ENCODE peak calls at places on chromosomes 11 and 22, in five cellular contexts. One of them, this sample, is unnamed.

GRCh38 chr11:67345949-67346819 is 7.2 kb downstream of the POLD4 start:
- DNase-seq in sigmoid colon: no peak
- DNase-seq in progenitor cell of endocrine pancreas: no peak
- DNase-seq in dorsolateral prefrontal cortex: no peak
- DNase-seq in nephron progenitor cell: no peak
- DNase-seq in this sample: no peak

GRCh38 chr11:77322506-77322905 is 21.0 kb upstream of the GDPD4 start:
- DNase-seq in dorsolateral prefrontal cortex: peak; percentile 44
- DNase-seq in nephron progenitor cell: no peak
- DNase-seq in progenitor cell of endocrine pancreas: no peak
- DNase-seq in sigmoid colon: no peak
- DNase-seq in this sample: no peak

GRCh38 chr11:64918056-64918455 is 1.0 kb upstream of the ATG2A start:
- DNase-seq in dorsolateral prefrontal cortex: no peak
- DNase-seq in nephron progenitor cell: no peak
- DNase-seq in sigmoid colon: peak; percentile 60
- DNase-seq in progenitor cell of endocrine pancreas: no peak
- DNase-seq in this sample: no peak

GRCh38 chr11:107696140-107696539 is 15.7 kb downstream of the SLN start:
- DNase-seq in nephron progenitor cell: no peak
- DNase-seq in progenitor cell of endocrine pancreas: no peak
- DNase-seq in dorsolateral prefrontal cortex: no peak
- DNase-seq in sigmoid colon: no peak
- DNase-seq in this sample: no peak

GRCh38 chr11:11148104-11148509 is 204.9 kb downstream of the CSNK2A3 start:
- DNase-seq in sigmoid colon: peak; percentile 93
- DNase-seq in nephron progenitor cell: peak; percentile 33
- DNase-seq in dorsolateral prefrontal cortex: no peak
- DNase-seq in progenitor cell of endocrine pancreas: no peak
- DNase-seq in this sample: no peak

GRCh38 chr22:27507935-27508504 is 293.5 kb downstream of the MN1 start:
- DNase-seq in nephron progenitor cell: no peak
- DNase-seq in sigmoid colon: no peak
- DNase-seq in progenitor cell of endocrine pancreas: no peak
- DNase-seq in dorsolateral prefrontal cortex: no peak
- DNase-seq in this sample: no peak

GRCh38 chr22:44180706-44181032 is at the start of gene PARVG:
- DNase-seq in dorsolateral prefrontal cortex: no peak
- DNase-seq in sigmoid colon: no peak
- DNase-seq in progenitor cell of endocrine pancreas: no peak
- DNase-seq in nephron progenitor cell: no peak
- DNase-seq in this sample: no peak

GRCh38 chr11:117462183-117462574 is 134.5 kb downstream of the CEP164 start:
- DNase-seq in progenitor cell of endocrine pancreas: no peak
- DNase-seq in nephron progenitor cell: no peak
- DNase-seq in sigmoid colon: peak; percentile 30
- DNase-seq in dorsolateral prefrontal cortex: no peak
- DNase-seq in this sample: no peak

GRCh38 chr11:78318321-78318720 is 99.3 kb downstream of the GAB2 start:
- DNase-seq in nephron progenitor cell: no peak
- DNase-seq in progenitor cell of endocrine pancreas: no peak
- DNase-seq in sigmoid colon: no peak
- DNase-seq in dorsolateral prefrontal cortex: no peak
- DNase-seq in this sample: no peak

GRCh38 chr11:81237139-81237538 is 1496.5 kb downstream of the FAM181B start:
- DNase-seq in progenitor cell of endocrine pancreas: no peak
- DNase-seq in dorsolateral prefrontal cortex: no peak
- DNase-seq in sigmoid colon: no peak
- DNase-seq in nephron progenitor cell: peak; percentile 4
- DNase-seq in this sample: no peak

GRCh38 chr11:19715373-19715772 is 2.7 kb downstream of the NAV2 start:
- DNase-seq in sigmoid colon: no peak
- DNase-seq in nephron progenitor cell: no peak
- DNase-seq in dorsolateral prefrontal cortex: no peak
- DNase-seq in progenitor cell of endocrine pancreas: no peak
- DNase-seq in this sample: no peak

GRCh38 chr11:45530776-45531175 is 134.6 kb downstream of the CHST1 start:
- DNase-seq in progenitor cell of endocrine pancreas: no peak
- DNase-seq in sigmoid colon: no peak
- DNase-seq in nephron progenitor cell: no peak
- DNase-seq in dorsolateral prefrontal cortex: no peak
- DNase-seq in this sample: no peak

GRCh38 chr22:44325718-44326548 is 13.2 kb upstream of the SHISAL1 start:
- DNase-seq in progenitor cell of endocrine pancreas: no peak
- DNase-seq in dorsolateral prefrontal cortex: no peak
- DNase-seq in nephron progenitor cell: no peak
- DNase-seq in sigmoid colon: no peak
- DNase-seq in this sample: no peak

GRCh38 chr11:62757846-62758788 is 3.3 kb upstream of the POLR2G start:
- DNase-seq in dorsolateral prefrontal cortex: no peak
- DNase-seq in progenitor cell of endocrine pancreas: no peak
- DNase-seq in sigmoid colon: no peak
- DNase-seq in nephron progenitor cell: no peak
- DNase-seq in this sample: no peak

GRCh38 chr11:102459393-102459792 is 6.8 kb upstream of the TMEM123 start:
- DNase-seq in progenitor cell of endocrine pancreas: no peak
- DNase-seq in dorsolateral prefrontal cortex: no peak
- DNase-seq in nephron progenitor cell: no peak
- DNase-seq in sigmoid colon: no peak
- DNase-seq in this sample: no peak

GRCh38 chr11:70519117-70519516 is 120.8 kb downstream of the CTTN start:
- DNase-seq in nephron progenitor cell: no peak
- DNase-seq in dorsolateral prefrontal cortex: no peak
- DNase-seq in progenitor cell of endocrine pancreas: no peak
- DNase-seq in sigmoid colon: no peak
- DNase-seq in this sample: no peak

GRCh38 chr22:20205964-20206708 is 55.3 kb upstream of the CCDC188 start:
- DNase-seq in progenitor cell of endocrine pancreas: no peak
- DNase-seq in dorsolateral prefrontal cortex: no peak
- DNase-seq in nephron progenitor cell: no peak
- DNase-seq in sigmoid colon: peak; percentile 74
- DNase-seq in this sample: peak; percentile 50

GRCh38 chr11:62552931-62553838 is 6.6 kb upstream of the AHNAK start:
- DNase-seq in progenitor cell of endocrine pancreas: no peak
- DNase-seq in sigmoid colon: peak; percentile 95
- DNase-seq in nephron progenitor cell: peak; percentile 47
- DNase-seq in dorsolateral prefrontal cortex: no peak
- DNase-seq in this sample: no peak

GRCh38 chr22:38618258-38618657 is 37.9 kb downstream of the FAM227A start:
- DNase-seq in nephron progenitor cell: no peak
- DNase-seq in sigmoid colon: no peak
- DNase-seq in progenitor cell of endocrine pancreas: no peak
- DNase-seq in dorsolateral prefrontal cortex: no peak
- DNase-seq in this sample: no peak

GRCh38 chr22:45994516-45995404 is 17.8 kb upstream of the WNT7B start:
- DNase-seq in progenitor cell of endocrine pancreas: peak; percentile 93
- DNase-seq in nephron progenitor cell: peak; percentile 97
- DNase-seq in dorsolateral prefrontal cortex: peak; percentile 86
- DNase-seq in sigmoid colon: peak; percentile 91
- DNase-seq in this sample: peak; percentile 79

GRCh38 chr11:118889796-118890195 is 6.1 kb downstream of the CXCR5 start:
- DNase-seq in progenitor cell of endocrine pancreas: no peak
- DNase-seq in nephron progenitor cell: no peak
- DNase-seq in sigmoid colon: no peak
- DNase-seq in dorsolateral prefrontal cortex: no peak
- DNase-seq in this sample: no peak
- TF ChIP-seq CTCF in progenitor cell of endocrine pancreas: no peak
- TF ChIP-seq CTCF in nephron progenitor cell: no peak
- TF ChIP-seq CTCF in sigmoid colon: no peak
- TF ChIP-seq CTCF in dorsolateral prefrontal cortex: no peak
- TF ChIP-seq CTCF in this sample: no peak

DNA sequence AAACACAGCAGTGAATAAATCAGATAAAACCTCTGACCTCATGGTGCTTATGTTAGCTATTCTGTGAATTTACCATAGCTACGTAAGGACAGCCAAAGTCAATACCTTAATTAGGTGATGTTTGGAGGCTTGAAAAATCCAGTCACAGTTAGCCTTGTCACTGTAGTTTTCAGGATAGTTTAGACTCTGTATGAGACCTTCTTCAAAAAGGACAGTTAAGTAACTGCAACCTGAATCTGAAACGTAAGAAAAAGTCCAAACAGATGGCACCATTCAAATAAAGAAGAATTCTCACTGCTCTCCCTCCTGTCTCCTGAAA is 11.4 kb downstream of the OVCH2 start:
- DNase-seq in progenitor cell of endocrine pancreas: no peak
- DNase-seq in sigmoid colon: no peak
- DNase-seq in nephron progenitor cell: no peak
- DNase-seq in dorsolateral prefrontal cortex: no peak
- DNase-seq in this sample: no peak
- TF ChIP-seq CTCF in progenitor cell of endocrine pancreas: no peak
- TF ChIP-seq CTCF in sigmoid colon: no peak
- TF ChIP-seq CTCF in nephron progenitor cell: no peak
- TF ChIP-seq CTCF in dorsolateral prefrontal cortex: no peak
- TF ChIP-seq CTCF in this sample: no peak

DNA sequence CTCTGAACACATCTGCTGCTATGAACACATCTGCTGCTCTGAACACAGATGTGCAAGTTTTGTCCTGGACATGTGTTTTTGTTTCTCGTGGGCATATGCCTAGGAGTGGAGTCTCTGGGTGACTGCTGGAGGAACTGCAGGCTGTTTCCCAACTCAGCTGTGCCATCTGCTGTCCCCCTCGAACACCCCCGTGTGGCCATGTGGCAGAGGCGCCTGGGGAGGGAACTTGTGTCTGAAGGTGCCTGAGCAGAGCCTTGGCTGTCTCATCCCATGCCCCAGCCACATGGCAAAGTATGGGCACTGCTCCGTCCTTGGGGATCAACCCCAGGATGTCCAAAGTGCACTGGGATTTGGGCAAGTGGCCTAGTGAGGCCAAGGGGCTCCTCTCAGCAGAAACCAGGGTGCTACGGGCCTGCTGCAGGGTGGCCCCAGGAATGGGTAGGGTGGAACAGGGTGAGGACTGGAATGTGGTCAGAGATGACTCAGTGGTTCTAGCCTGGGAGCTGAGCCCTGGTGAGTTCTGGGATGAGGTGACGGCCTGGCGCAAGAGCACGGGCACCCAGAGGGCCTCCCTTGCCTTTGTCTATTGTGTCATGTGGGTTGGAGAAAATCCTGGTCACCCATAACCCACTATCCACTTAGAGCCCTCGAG is 14.7 kb downstream of the GATD1 start:
- DNase-seq in nephron progenitor cell: no peak
- DNase-seq in dorsolateral prefrontal cortex: peak; percentile 86
- DNase-seq in progenitor cell of endocrine pancreas: no peak
- DNase-seq in sigmoid colon: no peak
- DNase-seq in this sample: no peak
- TF ChIP-seq CTCF in nephron progenitor cell: no peak
- TF ChIP-seq CTCF in dorsolateral prefrontal cortex: peak; percentile 53
- TF ChIP-seq CTCF in progenitor cell of endocrine pancreas: no peak
- TF ChIP-seq CTCF in sigmoid colon: no peak
- TF ChIP-seq CTCF in this sample: no peak

GRCh38 chr11:47248664-47249377 is at the start of gene ACP2:
- DNase-seq in nephron progenitor cell: peak; percentile 85
- DNase-seq in sigmoid colon: peak; percentile 94
- DNase-seq in progenitor cell of endocrine pancreas: peak; percentile 78
- DNase-seq in dorsolateral prefrontal cortex: peak; percentile 93
- DNase-seq in this sample: peak; percentile 82
- TF ChIP-seq CTCF in nephron progenitor cell: no peak
- TF ChIP-seq CTCF in sigmoid colon: peak; percentile 10
- TF ChIP-seq CTCF in progenitor cell of endocrine pancreas: peak; percentile 15
- TF ChIP-seq CTCF in dorsolateral prefrontal cortex: peak; percentile 32
- TF ChIP-seq CTCF in this sample: no peak

GRCh38 chr11:80109031-80109430 is 668.2 kb upstream of the TENM4 start:
- DNase-seq in sigmoid colon: no peak
- DNase-seq in nephron progenitor cell: no peak
- DNase-seq in progenitor cell of endocrine pancreas: no peak
- DNase-seq in dorsolateral prefrontal cortex: no peak
- DNase-seq in this sample: no peak

GRCh38 chr11:80109652-80110051 is 668.8 kb upstream of the TENM4 start:
- DNase-seq in dorsolateral prefrontal cortex: no peak
- DNase-seq in sigmoid colon: no peak
- DNase-seq in nephron progenitor cell: no peak
- DNase-seq in progenitor cell of endocrine pancreas: no peak
- DNase-seq in this sample: no peak

GRCh38 chr11:80104196-80104595 is 663.4 kb upstream of the TENM4 start:
- DNase-seq in dorsolateral prefrontal cortex: no peak
- DNase-seq in nephron progenitor cell: no peak
- DNase-seq in progenitor cell of endocrine pancreas: no peak
- DNase-seq in sigmoid colon: no peak
- DNase-seq in this sample: no peak

GRCh38 chr11:80103149-80103859 is 662.5 kb upstream of the TENM4 start:
- DNase-seq in sigmoid colon: no peak
- DNase-seq in progenitor cell of endocrine pancreas: no peak
- DNase-seq in dorsolateral prefrontal cortex: no peak
- DNase-seq in nephron progenitor cell: no peak
- DNase-seq in this sample: no peak

DNA sequence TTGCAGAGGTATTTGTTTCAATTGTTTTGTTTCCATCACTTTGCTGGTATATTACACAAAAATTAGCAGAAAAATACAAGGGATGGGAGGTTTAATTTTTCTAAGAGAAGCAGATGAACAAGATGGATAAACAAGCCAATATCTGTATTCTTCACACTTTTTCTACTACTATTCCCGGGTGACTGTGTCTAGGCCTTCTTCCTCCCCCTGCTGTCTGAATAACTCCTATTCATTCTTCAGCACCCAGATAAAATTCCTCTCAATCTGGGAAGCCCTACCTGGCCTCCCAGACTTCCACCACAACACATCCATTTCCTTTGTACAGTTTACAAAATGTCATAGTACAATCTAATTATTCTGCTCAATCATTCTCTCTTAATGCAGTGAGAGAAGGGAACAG is 666.6 kb upstream of the TENM4 start:
- DNase-seq in nephron progenitor cell: no peak
- DNase-seq in sigmoid colon: no peak
- DNase-seq in progenitor cell of endocrine pancreas: no peak
- DNase-seq in dorsolateral prefrontal cortex: no peak
- DNase-seq in this sample: no peak
- TF ChIP-seq CTCF in nephron progenitor cell: no peak
- TF ChIP-seq CTCF in sigmoid colon: no peak
- TF ChIP-seq CTCF in progenitor cell of endocrine pancreas: peak; percentile 27
- TF ChIP-seq CTCF in dorsolateral prefrontal cortex: no peak
- TF ChIP-seq CTCF in this sample: no peak

This sample was measured in activated B cell treated with CpG ODN at 0.5 μM for 24 hours.